ENCODE peak calls at places on chromosomes 11 and 22, in four cellular contexts. One of them, this sample, is unnamed.

GRCh38 chr22:46833228-46833627 is 70.8 kb downstream of the TBC1D22A start:
- DNase-seq in A549: peak; percentile 22
- DNase-seq in heart left ventricle: no peak
- DNase-seq in thyroid gland: peak; percentile 67
- DNase-seq in this sample: peak; percentile 62

GRCh38 chr22:48204296-48204695 is 1441.8 kb downstream of the TBC1D22A start:
- DNase-seq in A549: no peak
- DNase-seq in heart left ventricle: no peak
- DNase-seq in thyroid gland: no peak
- DNase-seq in this sample: no peak

GRCh38 chr11:44861829-44862545 is 88.7 kb downstream of the TP53I11 start:
- DNase-seq in A549: peak; percentile 94
- DNase-seq in heart left ventricle: peak; percentile 85
- DNase-seq in thyroid gland: peak; percentile 21
- DNase-seq in this sample: peak; percentile 31

GRCh38 chr11:35235944-35236666 is 97.1 kb downstream of the CD44 start:
- DNase-seq in A549: peak; percentile 8
- DNase-seq in heart left ventricle: no peak
- DNase-seq in thyroid gland: no peak
- DNase-seq in this sample: peak; percentile 94

GRCh38 chr22:49996192-49996531 is 16.4 kb downstream of the IL17REL start:
- DNase-seq in A549: no peak
- DNase-seq in heart left ventricle: peak; percentile 50
- DNase-seq in thyroid gland: no peak
- DNase-seq in this sample: no peak

GRCh38 chr11:121312483-121312882 is 19.9 kb downstream of the SC5D start:
- DNase-seq in A549: no peak
- DNase-seq in heart left ventricle: no peak
- DNase-seq in thyroid gland: no peak
- DNase-seq in this sample: no peak

GRCh38 chr22:46626356-46626755 is 6.2 kb downstream of the GRAMD4 start:
- DNase-seq in A549: no peak
- DNase-seq in heart left ventricle: peak; percentile 59
- DNase-seq in thyroid gland: no peak
- DNase-seq in this sample: no peak

GRCh38 chr22:48118654-48119053 is 1356.2 kb downstream of the TBC1D22A start:
- DNase-seq in A549: no peak
- DNase-seq in heart left ventricle: no peak
- DNase-seq in thyroid gland: no peak
- DNase-seq in this sample: no peak

GRCh38 chr11:78373689-78374088 is 43.9 kb downstream of the GAB2 start:
- DNase-seq in A549: no peak
- DNase-seq in heart left ventricle: no peak
- DNase-seq in thyroid gland: no peak
- DNase-seq in this sample: no peak

GRCh38 chr22:40395607-40396006 is 25.2 kb downstream of the SGSM3 start:
- DNase-seq in A549: no peak
- DNase-seq in heart left ventricle: no peak
- DNase-seq in thyroid gland: no peak
- DNase-seq in this sample: no peak

GRCh38 chr11:130262424-130262823 is 52.3 kb downstream of the ZBTB44 start:
- DNase-seq in A549: no peak
- DNase-seq in heart left ventricle: no peak
- DNase-seq in thyroid gland: no peak
- DNase-seq in this sample: no peak

GRCh38 chr11:115112779-115113178 is 391.4 kb downstream of the CADM1 start:
- DNase-seq in A549: no peak
- DNase-seq in heart left ventricle: no peak
- DNase-seq in thyroid gland: no peak
- DNase-seq in this sample: no peak
- H3K27ac ChIP-seq in A549: no peak overlapping the region
- H3K27ac ChIP-seq in heart left ventricle: no peak overlapping the region
- H3K27ac ChIP-seq in thyroid gland: no peak overlapping the region
- H3K27ac ChIP-seq in this sample: no peak overlapping the region

GRCh38 chr22:31290494-31291402 is 1.5 kb downstream of the PIK3IP1 start:
- DNase-seq in A549: peak; percentile 78
- DNase-seq in heart left ventricle: peak; percentile 98
- DNase-seq in thyroid gland: peak; percentile 98
- DNase-seq in this sample: peak; percentile 96
- TF ChIP-seq POLR2A in A549: no peak
- TF ChIP-seq POLR2A in heart left ventricle: peak; percentile 85
- TF ChIP-seq POLR2A in thyroid gland: peak; percentile 79
- TF ChIP-seq POLR2A in this sample: peak; percentile 96

GRCh38 chr11:61642162-61642561 is 38.0 kb upstream of the DAGLA start:
- DNase-seq in A549: no peak
- DNase-seq in heart left ventricle: no peak
- DNase-seq in thyroid gland: no peak
- DNase-seq in this sample: no peak

GRCh38 chr11:61639816-61640443 is 40.3 kb upstream of the DAGLA start:
- DNase-seq in A549: no peak
- DNase-seq in heart left ventricle: no peak
- DNase-seq in thyroid gland: no peak
- DNase-seq in this sample: no peak

GRCh38 chr11:61647529-61647928 is 32.7 kb upstream of the DAGLA start:
- DNase-seq in A549: no peak
- DNase-seq in heart left ventricle: no peak
- DNase-seq in thyroid gland: no peak
- DNase-seq in this sample: no peak

GRCh38 chr11:61650781-61651571 is 29.2 kb upstream of the DAGLA start:
- DNase-seq in A549: no peak
- DNase-seq in heart left ventricle: no peak
- DNase-seq in thyroid gland: no peak
- DNase-seq in this sample: peak; percentile 77

DNA sequence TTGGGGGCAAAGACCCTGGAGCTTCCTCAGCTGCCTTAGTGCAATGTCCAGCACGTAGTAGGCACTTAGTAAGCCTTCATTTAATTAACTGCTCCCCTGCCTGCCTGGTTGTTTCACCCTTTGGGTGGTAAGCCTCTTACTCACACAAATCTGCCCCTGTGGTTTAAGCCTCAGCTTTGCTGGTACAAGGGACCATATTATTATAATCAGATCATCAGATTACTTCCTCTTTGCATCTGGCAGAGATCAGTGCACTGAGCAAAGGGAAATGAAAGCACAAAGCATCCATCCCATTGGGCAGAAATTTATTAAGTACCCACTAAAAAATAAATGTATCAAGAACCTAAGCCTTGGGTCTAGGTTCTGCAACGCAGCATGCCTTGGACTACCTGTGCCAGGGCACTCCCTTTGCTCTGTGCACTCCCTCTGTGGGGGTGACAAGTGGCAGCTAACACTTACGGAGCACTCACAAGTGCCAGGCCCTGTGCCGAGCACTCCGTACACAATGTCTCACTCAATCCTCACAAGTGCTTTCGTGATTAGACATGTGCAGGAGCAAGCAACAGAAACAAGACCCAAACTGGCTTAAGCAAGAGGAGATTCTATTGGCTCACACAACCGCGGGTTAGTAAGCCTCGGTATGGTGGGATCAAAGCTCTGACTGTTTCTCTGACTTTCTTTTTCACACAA is 34.9 kb upstream of the DAGLA start:
- DNase-seq in A549: no peak
- DNase-seq in heart left ventricle: no peak
- DNase-seq in thyroid gland: peak; percentile 81
- DNase-seq in this sample: no peak
- H3K27ac ChIP-seq in A549: no peak overlapping the region
- H3K27ac ChIP-seq in heart left ventricle: no peak overlapping the region
- H3K27ac ChIP-seq in thyroid gland: no peak overlapping the region
- H3K27ac ChIP-seq in this sample: no peak overlapping the region

GRCh38 chr11:4191031-4191571 is 96.5 kb downstream of the RRM1 start:
- DNase-seq in A549: no peak
- DNase-seq in heart left ventricle: peak; percentile 81
- DNase-seq in thyroid gland: no peak
- DNase-seq in this sample: no peak
- TF ChIP-seq POLR2A in A549: no peak
- TF ChIP-seq POLR2A in heart left ventricle: no peak
- TF ChIP-seq POLR2A in thyroid gland: no peak
- TF ChIP-seq POLR2A in this sample: no peak

GRCh38 chr11:98874050-98874449 is 146.7 kb upstream of the CNTN5 start:
- DNase-seq in A549: no peak
- DNase-seq in heart left ventricle: no peak
- DNase-seq in thyroid gland: no peak
- DNase-seq in this sample: no peak
- H3K27ac ChIP-seq in A549: no peak overlapping the region
- H3K27ac ChIP-seq in heart left ventricle: no peak overlapping the region
- H3K27ac ChIP-seq in thyroid gland: no peak overlapping the region
- H3K27ac ChIP-seq in this sample: no peak overlapping the region

DNA sequence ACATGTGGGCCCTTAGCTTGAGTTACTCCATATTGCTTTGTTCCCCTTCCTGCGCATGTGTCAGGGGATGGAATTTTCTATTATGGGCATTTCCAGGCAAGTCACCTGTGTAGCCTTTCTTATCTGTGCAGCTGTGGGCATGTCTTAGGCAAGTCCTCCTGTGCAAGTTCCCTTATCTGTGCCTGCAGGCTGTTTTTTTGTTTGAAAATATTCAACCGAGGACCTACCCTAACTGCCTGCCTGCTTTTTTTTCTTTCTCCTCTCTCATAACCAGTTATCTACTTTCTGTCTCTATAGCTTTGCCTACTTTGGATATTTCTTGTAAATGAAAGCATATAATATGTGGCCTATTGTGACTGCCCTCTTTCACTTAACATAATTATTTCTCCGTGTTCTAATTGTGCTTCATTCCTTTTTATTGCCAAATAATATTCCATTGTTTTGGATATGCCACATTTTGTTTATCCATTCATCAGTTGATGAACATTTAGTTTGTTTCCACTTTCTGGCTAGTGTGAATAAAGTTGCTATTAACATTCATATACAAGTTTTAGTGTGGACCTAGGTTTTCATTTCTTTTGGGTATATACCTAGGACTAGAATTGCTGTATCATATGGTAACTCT is 83.6 kb upstream of the CADM1 start:
- DNase-seq in A549: no peak
- DNase-seq in heart left ventricle: no peak
- DNase-seq in thyroid gland: no peak
- DNase-seq in this sample: no peak
- TF ChIP-seq POLR2A in A549: no peak
- TF ChIP-seq POLR2A in heart left ventricle: no peak
- TF ChIP-seq POLR2A in thyroid gland: no peak
- TF ChIP-seq POLR2A in this sample: no peak

GRCh38 chr22:35997438-35997837 is 31.2 kb downstream of the RBFOX2 start:
- DNase-seq in A549: no peak
- DNase-seq in heart left ventricle: no peak
- DNase-seq in thyroid gland: no peak
- DNase-seq in this sample: no peak
- H3K27ac ChIP-seq in A549: no peak overlapping the region
- H3K27ac ChIP-seq in heart left ventricle: no peak overlapping the region
- H3K27ac ChIP-seq in thyroid gland: no peak overlapping the region
- H3K27ac ChIP-seq in this sample: no peak overlapping the region

DNA sequence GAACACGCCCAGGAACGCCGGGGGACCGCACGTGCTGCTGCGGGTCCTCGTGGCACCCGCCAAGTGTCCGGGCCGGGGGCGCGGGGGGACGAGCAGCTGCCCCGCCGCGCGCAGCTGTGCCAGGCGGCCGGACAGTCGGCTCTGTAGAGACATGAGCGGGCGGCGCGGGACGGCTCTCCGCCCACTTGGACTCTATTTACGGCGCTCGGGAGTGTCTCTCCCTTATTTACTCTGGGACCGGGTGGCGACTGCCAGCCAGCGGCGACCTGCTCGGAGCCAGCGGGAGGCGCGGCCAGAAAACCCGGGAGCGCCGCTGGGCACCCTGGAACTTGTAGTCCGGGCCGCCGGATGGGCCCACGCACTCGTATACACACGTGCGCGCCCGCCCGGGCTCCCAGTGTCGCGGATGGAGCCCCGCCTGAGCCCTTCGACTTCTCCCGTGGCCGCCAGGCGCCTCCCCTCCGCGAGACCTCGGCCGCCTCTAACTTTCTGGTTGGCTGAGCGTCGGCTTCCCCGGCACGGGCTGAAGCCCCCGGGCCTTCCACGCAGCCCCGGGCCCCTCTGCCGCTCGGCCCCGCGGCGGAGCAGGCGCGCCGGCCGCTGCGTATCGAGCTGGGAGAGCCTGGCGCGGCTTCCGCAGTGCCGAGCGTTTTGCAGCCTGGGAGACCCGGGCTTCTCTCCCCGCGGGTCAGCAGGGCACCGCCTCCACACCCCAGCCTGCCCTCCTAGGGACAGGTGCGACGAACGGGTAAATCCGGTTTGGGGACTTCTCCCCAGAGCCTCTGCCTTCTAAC is at the start of gene MACROD1:
- DNase-seq in A549: peak; percentile 79
- DNase-seq in heart left ventricle: peak; percentile 92
- DNase-seq in thyroid gland: peak; percentile 98
- DNase-seq in this sample: peak; percentile 94
- TF ChIP-seq POLR2A in A549: peak; percentile 45
- TF ChIP-seq POLR2A in heart left ventricle: peak; percentile 38
- TF ChIP-seq POLR2A in thyroid gland: no peak
- TF ChIP-seq POLR2A in this sample: peak; percentile 59

DNA sequence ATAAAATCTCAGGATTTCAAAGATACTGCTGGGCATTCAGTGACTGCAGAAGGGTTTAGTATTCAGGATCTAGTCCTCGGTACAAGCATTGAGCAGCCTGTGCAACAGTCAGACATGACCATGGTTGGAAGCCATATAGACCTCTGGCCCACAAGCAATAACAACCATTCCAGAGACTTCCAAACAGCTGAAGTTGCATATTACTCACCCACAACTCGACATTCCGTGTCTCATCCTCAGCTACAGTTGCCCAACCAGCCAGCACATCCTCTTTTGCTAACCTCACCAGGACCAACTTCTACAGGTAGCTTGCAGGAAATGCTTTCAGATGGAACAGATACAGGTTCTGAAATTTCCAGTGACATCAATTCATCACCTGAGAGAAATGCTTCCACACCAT is 156.8 kb downstream of the C11orf91 start:
- DNase-seq in A549: no peak
- DNase-seq in heart left ventricle: no peak
- DNase-seq in thyroid gland: no peak
- DNase-seq in this sample: no peak
- H3K27ac ChIP-seq in A549: no peak overlapping the region
- H3K27ac ChIP-seq in heart left ventricle: no peak overlapping the region
- H3K27ac ChIP-seq in thyroid gland: no peak overlapping the region
- H3K27ac ChIP-seq in this sample: no peak overlapping the region